ENCODE peak calls at places on chromosomes 3 and 15, in five cellular contexts. One of them, this sample, is unnamed.

GRCh38 chr3:147358144-147358992 is 48.0 kb downstream of the ZIC4 start:
- DNase-seq in glutamatergic neuron: no peak
- DNase-seq in neural crest cell: no peak
- DNase-seq in hypothalamus: no peak
- DNase-seq in naive thymus-derived CD4-positive, alpha-beta T cell: no peak
- DNase-seq in this sample: no peak

GRCh38 chr3:140863481-140864084 is 78.1 kb upstream of the SLC25A36 start:
- DNase-seq in glutamatergic neuron: peak; percentile 46
- DNase-seq in neural crest cell: peak; percentile 76
- DNase-seq in hypothalamus: no peak
- DNase-seq in naive thymus-derived CD4-positive, alpha-beta T cell: peak; percentile 6
- DNase-seq in this sample: peak; percentile 87

GRCh38 chr15:96699871-96700401 is 369.4 kb downstream of the NR2F2 start:
- DNase-seq in naive thymus-derived CD4-positive, alpha-beta T cell: no peak
- DNase-seq in neural crest cell: no peak
- DNase-seq in glutamatergic neuron: no peak
- DNase-seq in hypothalamus: no peak
- DNase-seq in this sample: no peak

GRCh38 chr3:39254806-39255449 is 24.9 kb downstream of the CX3CR1 start:
- DNase-seq in glutamatergic neuron: no peak
- DNase-seq in neural crest cell: no peak
- DNase-seq in hypothalamus: no peak
- DNase-seq in naive thymus-derived CD4-positive, alpha-beta T cell: no peak
- DNase-seq in this sample: no peak

GRCh38 chr15:60125334-60125733 is 121.2 kb downstream of the FOXB1 start:
- DNase-seq in naive thymus-derived CD4-positive, alpha-beta T cell: no peak
- DNase-seq in hypothalamus: no peak
- DNase-seq in neural crest cell: no peak
- DNase-seq in glutamatergic neuron: no peak
- DNase-seq in this sample: no peak

GRCh38 chr15:52120488-52120887 is 7.9 kb upstream of the BCL2L10 start:
- DNase-seq in neural crest cell: no peak
- DNase-seq in glutamatergic neuron: no peak
- DNase-seq in naive thymus-derived CD4-positive, alpha-beta T cell: no peak
- DNase-seq in hypothalamus: no peak
- DNase-seq in this sample: no peak

GRCh38 chr3:183560607-183561006 is 5.1 kb upstream of the KLHL6 start:
- DNase-seq in hypothalamus: no peak
- DNase-seq in neural crest cell: no peak
- DNase-seq in glutamatergic neuron: no peak
- DNase-seq in naive thymus-derived CD4-positive, alpha-beta T cell: no peak
- DNase-seq in this sample: no peak

GRCh38 chr3:48798998-48799397 is 48.7 kb downstream of the PRKAR2A start:
- DNase-seq in neural crest cell: no peak
- DNase-seq in hypothalamus: no peak
- DNase-seq in glutamatergic neuron: no peak
- DNase-seq in naive thymus-derived CD4-positive, alpha-beta T cell: no peak
- DNase-seq in this sample: peak; percentile 0

GRCh38 chr3:175199961-175200360 is 340.8 kb downstream of the NAALADL2 start:
- DNase-seq in neural crest cell: no peak
- DNase-seq in hypothalamus: no peak
- DNase-seq in naive thymus-derived CD4-positive, alpha-beta T cell: no peak
- DNase-seq in glutamatergic neuron: no peak
- DNase-seq in this sample: no peak

GRCh38 chr3:127273196-127273595 is 14.7 kb downstream of the PRR20G start:
- DNase-seq in hypothalamus: no peak
- DNase-seq in glutamatergic neuron: no peak
- DNase-seq in neural crest cell: no peak
- DNase-seq in naive thymus-derived CD4-positive, alpha-beta T cell: no peak
- DNase-seq in this sample: no peak

GRCh38 chr3:109696932-109697331 is 359.6 kb upstream of the DPPA4 start:
- DNase-seq in neural crest cell: no peak
- DNase-seq in naive thymus-derived CD4-positive, alpha-beta T cell: no peak
- DNase-seq in glutamatergic neuron: no peak
- DNase-seq in hypothalamus: no peak
- DNase-seq in this sample: no peak

GRCh38 chr3:170867143-170867542 is 2.9 kb downstream of the RPL22L1 start:
- DNase-seq in hypothalamus: no peak
- DNase-seq in glutamatergic neuron: no peak
- DNase-seq in neural crest cell: no peak
- DNase-seq in naive thymus-derived CD4-positive, alpha-beta T cell: no peak
- DNase-seq in this sample: no peak

GRCh38 chr3:188170461-188171459 is 16.8 kb downstream of the LPP start:
- DNase-seq in glutamatergic neuron: no peak
- DNase-seq in hypothalamus: no peak
- DNase-seq in neural crest cell: no peak
- DNase-seq in naive thymus-derived CD4-positive, alpha-beta T cell: no peak
- DNase-seq in this sample: no peak

GRCh38 chr3:48407542-48408099 is 22.3 kb downstream of the PLXNB1 start:
- DNase-seq in hypothalamus: no peak
- DNase-seq in neural crest cell: no peak
- DNase-seq in glutamatergic neuron: peak; percentile 5
- DNase-seq in naive thymus-derived CD4-positive, alpha-beta T cell: no peak
- DNase-seq in this sample: no peak

GRCh38 chr3:97763586-97764148 is 891 bp upstream of the ARL6 start:
- DNase-seq in naive thymus-derived CD4-positive, alpha-beta T cell: no peak
- DNase-seq in neural crest cell: no peak
- DNase-seq in glutamatergic neuron: no peak
- DNase-seq in hypothalamus: no peak
- DNase-seq in this sample: no peak

GRCh38 chr3:83403927-83404326 is 1554.9 kb upstream of the CADM2 start:
- DNase-seq in glutamatergic neuron: no peak
- DNase-seq in hypothalamus: no peak
- DNase-seq in neural crest cell: no peak
- DNase-seq in naive thymus-derived CD4-positive, alpha-beta T cell: no peak
- DNase-seq in this sample: no peak

GRCh38 chr15:92149469-92149868 is 244.2 kb upstream of the ST8SIA2 start:
- DNase-seq in glutamatergic neuron: no peak
- DNase-seq in naive thymus-derived CD4-positive, alpha-beta T cell: no peak
- DNase-seq in hypothalamus: no peak
- DNase-seq in neural crest cell: no peak
- DNase-seq in this sample: no peak

GRCh38 chr3:149654188-149654601 is 3.6 kb downstream of the WWTR1 start:
- DNase-seq in neural crest cell: no peak
- DNase-seq in hypothalamus: no peak
- DNase-seq in naive thymus-derived CD4-positive, alpha-beta T cell: no peak
- DNase-seq in glutamatergic neuron: no peak
- DNase-seq in this sample: no peak

GRCh38 chr3:33372218-33373081 is 67.8 kb downstream of the UBP1 start:
- DNase-seq in hypothalamus: no peak
- DNase-seq in naive thymus-derived CD4-positive, alpha-beta T cell: no peak
- DNase-seq in neural crest cell: peak; percentile 48
- DNase-seq in glutamatergic neuron: peak; percentile 44
- DNase-seq in this sample: no peak

GRCh38 chr3:81823882-81824395 is 62.5 kb upstream of the GBE1 start:
- DNase-seq in glutamatergic neuron: no peak
- DNase-seq in hypothalamus: no peak
- DNase-seq in naive thymus-derived CD4-positive, alpha-beta T cell: no peak
- DNase-seq in neural crest cell: no peak
- DNase-seq in this sample: no peak

GRCh38 chr3:133125802-133126201 is 87.6 kb downstream of the TMEM108 start:
- DNase-seq in hypothalamus: no peak
- DNase-seq in neural crest cell: no peak
- DNase-seq in glutamatergic neuron: no peak
- DNase-seq in naive thymus-derived CD4-positive, alpha-beta T cell: no peak
- DNase-seq in this sample: no peak

GRCh38 chr15:22888120-22888859 is 49.8 kb downstream of the NIPA2 start:
- DNase-seq in hypothalamus: no peak
- DNase-seq in naive thymus-derived CD4-positive, alpha-beta T cell: no peak
- DNase-seq in neural crest cell: no peak
- DNase-seq in glutamatergic neuron: no peak
- DNase-seq in this sample: no peak

GRCh38 chr3:190968616-190969015 is 106.1 kb upstream of the GMNC start:
- DNase-seq in neural crest cell: no peak
- DNase-seq in hypothalamus: no peak
- DNase-seq in naive thymus-derived CD4-positive, alpha-beta T cell: no peak
- DNase-seq in glutamatergic neuron: no peak
- DNase-seq in this sample: no peak

GRCh38 chr3:59247402-59247841 is 197.6 kb upstream of the CFAP20DC start:
- DNase-seq in hypothalamus: no peak
- DNase-seq in glutamatergic neuron: no peak
- DNase-seq in neural crest cell: no peak
- DNase-seq in naive thymus-derived CD4-positive, alpha-beta T cell: no peak
- DNase-seq in this sample: no peak

GRCh38 chr3:111859974-111860859 is 1.2 kb downstream of the PHLDB2 start:
- DNase-seq in glutamatergic neuron: peak; percentile 55
- DNase-seq in neural crest cell: peak; percentile 50
- DNase-seq in naive thymus-derived CD4-positive, alpha-beta T cell: peak; percentile 12
- DNase-seq in hypothalamus: no peak
- DNase-seq in this sample: no peak

GRCh38 chr15:99181544-99181943 is 67.8 kb downstream of the TTC23 start:
- DNase-seq in naive thymus-derived CD4-positive, alpha-beta T cell: no peak
- DNase-seq in neural crest cell: no peak
- DNase-seq in glutamatergic neuron: peak; percentile 38
- DNase-seq in hypothalamus: no peak
- DNase-seq in this sample: no peak

GRCh38 chr15:31367021-31367729 is 40.5 kb downstream of the KLF13 start:
- DNase-seq in hypothalamus: no peak
- DNase-seq in neural crest cell: no peak
- DNase-seq in naive thymus-derived CD4-positive, alpha-beta T cell: no peak
- DNase-seq in glutamatergic neuron: no peak
- DNase-seq in this sample: no peak

GRCh38 chr3:120850326-120851295 is 57.4 kb upstream of the STXBP5L start:
- DNase-seq in naive thymus-derived CD4-positive, alpha-beta T cell: no peak
- DNase-seq in hypothalamus: no peak
- DNase-seq in glutamatergic neuron: peak; percentile 41
- DNase-seq in neural crest cell: no peak
- DNase-seq in this sample: peak; percentile 98

GRCh38 chr15:30922469-30923311 is 19.0 kb downstream of the FAN1 start:
- DNase-seq in naive thymus-derived CD4-positive, alpha-beta T cell: no peak
- DNase-seq in hypothalamus: peak; percentile 24
- DNase-seq in glutamatergic neuron: peak; percentile 38
- DNase-seq in neural crest cell: peak; percentile 42
- DNase-seq in this sample: no peak

GRCh38 chr3:185316740-185317407 is 46.1 kb upstream of the MAP3K13 start:
- DNase-seq in hypothalamus: no peak
- DNase-seq in neural crest cell: no peak
- DNase-seq in naive thymus-derived CD4-positive, alpha-beta T cell: no peak
- DNase-seq in glutamatergic neuron: no peak
- DNase-seq in this sample: no peak

GRCh38 chr3:177929310-177929709 is 606.9 kb upstream of the KCNMB2 start:
- DNase-seq in neural crest cell: no peak
- DNase-seq in naive thymus-derived CD4-positive, alpha-beta T cell: no peak
- DNase-seq in glutamatergic neuron: no peak
- DNase-seq in hypothalamus: no peak
- DNase-seq in this sample: no peak

GRCh38 chr3:196073188-196073838 is 8.6 kb downstream of the TFRC start:
- DNase-seq in naive thymus-derived CD4-positive, alpha-beta T cell: peak; percentile 33
- DNase-seq in glutamatergic neuron: peak; percentile 71
- DNase-seq in hypothalamus: no peak
- DNase-seq in neural crest cell: peak; percentile 63
- DNase-seq in this sample: peak; percentile 67

GRCh38 chr15:50182233-50183013 is 427 bp downstream of the SLC27A2 start:
- DNase-seq in glutamatergic neuron: peak; percentile 64
- DNase-seq in naive thymus-derived CD4-positive, alpha-beta T cell: peak; percentile 23
- DNase-seq in hypothalamus: no peak
- DNase-seq in neural crest cell: no peak
- DNase-seq in this sample: peak; percentile 24

GRCh38 chr3:196987022-196987421 is 18.4 kb upstream of the PIGZ start:
- DNase-seq in naive thymus-derived CD4-positive, alpha-beta T cell: no peak
- DNase-seq in glutamatergic neuron: no peak
- DNase-seq in hypothalamus: no peak
- DNase-seq in neural crest cell: no peak
- DNase-seq in this sample: no peak

GRCh38 chr3:27880969-27881892 is 159.1 kb upstream of the EOMES start:
- DNase-seq in naive thymus-derived CD4-positive, alpha-beta T cell: no peak
- DNase-seq in hypothalamus: no peak
- DNase-seq in glutamatergic neuron: no peak
- DNase-seq in neural crest cell: no peak
- DNase-seq in this sample: no peak

GRCh38 chr3:81302045-81302444 is 459.4 kb downstream of the GBE1 start:
- DNase-seq in neural crest cell: peak; percentile 45
- DNase-seq in glutamatergic neuron: peak; percentile 34
- DNase-seq in naive thymus-derived CD4-positive, alpha-beta T cell: no peak
- DNase-seq in hypothalamus: no peak
- DNase-seq in this sample: peak; percentile 56

This sample was measured in NCI-H446.